ENCODE peak calls at places on chromosomes 12 and 14, in seven cellular contexts. B is uterus, K is lung, M is upper lobe of right lung, H is GM12865, V is foreskin fibroblast, S is cardiac fibroblast. U is an unnamed sample.
A peak's percentile ranks its signal among the peaks of the same experiment; 100 is the strongest.

GRCh38 chr14:86521032-86521730 is 991.2 kb downstream of the FLRT2 start:
- DNase-seq in B (no peak), K (no peak), M (no peak), H (no peak), V (no peak), S (no peak), U (no peak)

GRCh38 chr12:116525418-116526001 is 33.7 kb upstream of the MAP1LC3B2 start:
- DNase-seq in B (peak; percentile 90), K (peak; percentile 56), M (no peak), H (no peak), V (peak; percentile 89), S (peak; percentile 94), U (no peak)

GRCh38 chr12:116659771-116660481 is 77.9 kb downstream of the SPRING1 start:
- DNase-seq in B (no peak), K (no peak), M (no peak), H (no peak), V (no peak), S (peak; percentile 49), U (no peak)

GRCh38 chr14:101351769-101352168 is 209.5 kb upstream of the DIO3 start:
- DNase-seq in B (no peak), K (no peak), M (no peak), H (no peak), V (no peak), S (no peak), U (no peak)

GRCh38 chr12:107368586-107368985 is 275.2 kb upstream of the CRY1 start:
- DNase-seq in B (no peak), K (no peak), M (no peak), H (no peak), V (no peak), S (no peak), U (no peak)

GRCh38 chr12:132827763-132828703 is 636 bp downstream of the GOLGA3 start:
- DNase-seq in B (no peak), K (peak; percentile 42), M (peak; percentile 73), H (peak; percentile 63), V (peak; percentile 41), S (peak; percentile 87), U (peak; percentile 47)

GRCh38 chr12:95693689-95694088 is 96.9 kb downstream of the NTN4 start:
- DNase-seq in B (no peak), K (no peak), M (no peak), H (no peak), V (no peak), S (no peak), U (no peak)

GRCh38 chr12:40691913-40692616 is at the start of gene CNTN1:
- DNase-seq in B (peak; percentile 54), K (peak; percentile 61), M (peak; percentile 81), H (peak; percentile 30), V (peak; percentile 13), S (no peak), U (peak; percentile 33)

GRCh38 chr14:54935958-54936357 is 33.3 kb upstream of the GCH1 start:
- DNase-seq in B (no peak), K (no peak), M (no peak), H (no peak), V (peak; percentile 15), S (peak; percentile 64), U (no peak)

GRCh38 chr12:23536293-23536692 is 413.2 kb downstream of the SOX5 start:
- DNase-seq in B (no peak), K (no peak), M (no peak), H (peak; percentile 80), V (no peak), S (no peak), U (peak; percentile 22)

GRCh38 chr14:32087173-32087861 is 10.2 kb downstream of the ARHGAP5 start:
- DNase-seq in B (no peak), K (no peak), M (no peak), H (no peak), V (no peak), S (peak; percentile 59), U (no peak)

GRCh38 chr14:77800814-77801213 is 905 bp downstream of the ADCK1 start:
- DNase-seq in B (no peak), K (no peak), M (no peak), H (no peak), V (no peak), S (no peak), U (no peak)

GRCh38 chr14:104135904-104136471 is 2.4 kb upstream of the KIF26A start:
- DNase-seq in B (no peak), K (no peak), M (peak; percentile 66), H (no peak), V (no peak), S (no peak), U (no peak)

GRCh38 chr14:41404121-41404520 is 202.6 kb upstream of the LRFN5 start:
- DNase-seq in B (no peak), K (no peak), M (no peak), H (no peak), V (no peak), S (peak; percentile 1), U (no peak)

GRCh38 chr12:127479256-127479655 is 787.7 kb upstream of the TMEM132C start:
- DNase-seq in B (no peak), K (no peak), M (no peak), H (no peak), V (no peak), S (no peak), U (no peak)

GRCh38 chr14:54226103-54226502 is 170.7 kb upstream of the CDKN3 start:
- DNase-seq in B (no peak), K (no peak), M (no peak), H (no peak), V (peak; percentile 63), S (peak; percentile 49), U (no peak)

GRCh38 chr12:46693034-46693433 is 132.8 kb downstream of the SLC38A4 start:
- DNase-seq in B (no peak), K (no peak), M (no peak), H (no peak), V (no peak), S (no peak), U (no peak)

GRCh38 chr14:34614638-34615037 is 15.3 kb downstream of the SNX6 start:
- DNase-seq in B (no peak), K (no peak), M (no peak), H (no peak), V (no peak), S (no peak), U (no peak)

GRCh38 chr14:77278461-77279230 is 7.6 kb upstream of the NGB start:
- DNase-seq in B (no peak), K (no peak), M (no peak), H (no peak), V (no peak), S (no peak), U (no peak)

GRCh38 chr14:78902010-78902623 is 731.9 kb downstream of the NRXN3 start:
- DNase-seq in B (no peak), K (no peak), M (no peak), H (peak; percentile 47), V (peak; percentile 5), S (peak; percentile 62), U (no peak)
- TF ChIP-seq CTCF in B (no peak), K (no peak), M (peak; percentile 50), H (peak; percentile 63), V (peak; percentile 78), S (peak; percentile 74), U (peak; percentile 77)

DNA sequence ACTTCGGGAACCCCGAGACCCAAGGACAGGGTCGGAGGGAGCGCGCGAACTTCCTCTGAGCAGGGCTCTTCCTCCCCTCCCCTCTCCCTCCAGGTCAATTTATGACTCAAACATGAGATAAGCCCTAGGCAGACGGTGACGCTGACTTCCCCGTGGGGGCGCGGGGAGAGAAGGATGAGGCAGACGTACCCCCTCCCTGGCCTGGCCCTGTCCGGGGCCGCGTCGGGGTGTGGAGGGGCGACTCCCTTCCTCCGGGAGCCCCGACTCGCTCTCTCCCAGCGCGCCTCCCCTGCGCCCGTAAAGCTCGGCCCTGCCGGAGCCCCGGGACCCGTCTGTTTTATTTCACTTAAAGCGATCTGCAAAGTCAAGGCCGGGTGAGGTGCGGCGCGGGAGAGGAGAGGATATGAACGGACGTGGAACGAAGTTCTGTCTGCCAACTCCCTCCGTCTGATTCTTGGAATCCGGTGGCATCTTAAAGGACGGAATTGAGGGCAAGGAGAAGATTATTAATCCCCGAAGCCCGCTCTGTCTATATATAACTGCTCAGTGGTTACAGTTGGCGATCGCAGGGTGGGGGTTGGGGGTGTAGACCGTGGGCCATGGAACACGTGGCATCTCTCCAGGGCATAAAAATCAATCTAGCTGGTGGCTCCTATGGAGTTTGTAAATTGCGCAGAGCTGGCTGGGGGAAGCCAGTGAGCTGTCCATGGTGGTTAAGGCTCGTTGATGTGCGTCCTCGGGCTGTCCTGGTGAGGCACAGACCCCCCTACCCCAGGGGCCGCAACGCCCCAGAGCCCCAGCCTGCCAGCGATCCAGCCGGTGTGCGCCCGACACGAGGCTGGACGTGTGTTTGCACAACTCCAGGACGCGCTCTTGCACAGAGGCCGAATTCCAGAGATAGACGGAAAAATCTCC is 2.9 kb upstream of the PTHLH start:
- DNase-seq in B (no peak), K (no peak), M (no peak), H (no peak), V (no peak), S (peak; percentile 67), U (no peak)
- H3K4me3 ChIP-seq in B (peak overlapping the region; percentile 10), K (no peak overlapping the region), M (peak overlapping the region; percentile 10), H (no peak overlapping the region), V (peak overlapping the region; percentile 41), S (peak overlapping the region; percentile 50), U (no peak overlapping the region)

DNA sequence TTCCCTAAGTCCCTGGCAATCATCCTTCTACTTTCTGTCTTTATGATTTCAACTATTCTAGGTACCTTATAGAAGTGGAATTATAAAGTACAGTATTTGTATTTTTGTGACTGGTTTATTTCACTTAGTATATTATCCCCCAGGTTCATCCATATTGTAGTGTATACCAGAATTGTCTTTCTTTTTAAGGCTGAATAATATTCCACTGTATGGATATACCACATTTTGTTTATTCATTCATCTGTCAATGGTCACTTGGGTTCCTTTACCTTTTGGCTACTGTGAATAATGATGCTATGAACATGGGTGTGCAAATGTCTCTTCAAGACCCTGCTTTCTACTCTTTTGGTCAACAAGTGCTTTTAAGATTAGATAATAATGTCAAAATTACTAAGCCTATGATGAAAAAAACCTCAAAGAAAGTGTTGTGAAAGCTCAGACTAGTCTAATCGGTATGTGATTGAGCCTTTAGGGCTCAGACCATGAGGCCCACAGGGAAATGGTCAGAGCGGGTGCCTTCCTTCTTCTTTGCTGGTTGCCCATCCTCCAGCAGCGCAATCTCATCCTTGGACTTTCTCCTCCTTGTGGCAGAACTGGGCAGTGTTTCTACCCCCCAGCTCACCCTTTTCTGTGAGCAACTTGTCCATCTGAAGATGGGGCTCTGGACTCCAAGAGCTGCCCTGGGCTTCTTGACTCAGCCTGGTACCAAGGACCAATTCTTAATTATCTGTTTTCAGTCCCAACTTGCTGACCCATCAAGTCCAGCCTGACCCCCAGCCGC is 105.4 kb downstream of the TTC8 start:
- DNase-seq in B (no peak), K (no peak), M (no peak), H (peak; percentile 11), V (no peak), S (peak; percentile 9), U (no peak)
- TF ChIP-seq CTCF in B (no peak), K (no peak), M (no peak), H (peak; percentile 26), V (no peak), S (peak; percentile 39), U (peak; percentile 23)

DNA sequence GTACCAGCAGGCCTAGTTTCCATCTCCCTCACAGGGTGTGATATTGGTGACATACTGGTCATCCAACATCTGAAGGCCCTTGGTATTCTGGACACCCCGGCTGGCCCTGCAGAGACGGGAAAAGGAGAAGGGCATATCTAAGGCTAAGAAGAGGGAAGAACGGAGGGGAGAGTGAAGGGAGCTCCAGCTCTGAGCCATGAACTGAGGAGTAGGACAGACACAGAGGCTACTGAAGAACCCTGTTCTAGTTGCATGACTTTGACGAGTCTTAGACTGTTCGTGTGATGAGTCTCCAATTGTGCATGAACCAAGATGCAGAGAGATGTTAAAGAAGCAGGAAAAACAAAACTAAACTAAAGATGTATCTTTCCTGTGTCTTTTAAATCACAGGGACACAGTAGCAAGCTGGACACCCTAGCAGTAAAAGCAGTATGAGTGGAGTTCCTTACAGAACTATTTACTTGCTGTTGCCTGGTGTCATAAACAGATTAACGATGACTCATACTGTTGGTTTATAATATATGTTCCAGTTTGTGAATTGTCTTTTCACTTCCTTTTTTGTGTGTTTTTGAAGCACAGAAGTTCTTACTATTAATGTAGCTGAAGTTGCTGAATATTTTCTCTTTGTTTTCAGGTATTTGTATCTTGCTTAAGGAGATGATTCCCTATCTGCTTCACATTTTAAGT is 15.5 kb downstream of the FAR2 start:
- DNase-seq in B (no peak), K (no peak), M (no peak), H (peak; percentile 71), V (peak; percentile 40), S (peak; percentile 82), U (peak; percentile 22)
- H3K4me3 ChIP-seq in B (no peak overlapping the region), K (no peak overlapping the region), M (no peak overlapping the region), H (no peak overlapping the region), V (no peak overlapping the region), S (no peak overlapping the region), U (no peak overlapping the region)

U was measured in GM06990.